ENCODE peak calls at places on chromosomes 7 and 10, in ten cellular contexts. T is OCI-LY7; K is nephron progenitor cell; C is tibial nerve; N is MCF 10A; L is posterior cingulate gyrus; S is kidney tubule cell; G is heart right ventricle; Q is GM19239; Z is stimulated activated CD4-positive, alpha-beta T cell treated with anti-CD3 and anti-CD28 coated beads, Interleukin-2, amount 100 ng/mL, for 48 hours. M is an unnamed sample.

GRCh38 chr10:132129431-132129830 is 57.3 kb upstream of the DPYSL4 start:
- DNase-seq in Q (no peak), C (no peak), K (no peak), L (no peak), G (no peak), N (no peak), Z (no peak), T (no peak), S (no peak), M (no peak)

GRCh38 chr10:7312179-7312857 is 98.5 kb downstream of the SFMBT2 start:
- DNase-seq in Z (no peak), S (no peak), G (no peak), L (no peak), N (no peak), T (no peak), Q (no peak), C (no peak), K (no peak), M (no peak)

GRCh38 chr7:130904031-130904757 is 170.2 kb upstream of the KLF14 start:
- DNase-seq in K (no peak), N (peak; percentile 96), Z (no peak), Q (no peak), C (no peak), G (no peak), L (no peak), S (peak; percentile 99), T (no peak), M (no peak)

GRCh38 chr10:59098387-59098786 is 78.1 kb upstream of the PHYHIPL start:
- DNase-seq in L (no peak), G (no peak), C (no peak), Z (no peak), K (no peak), S (peak; percentile 18), N (peak; percentile 29), Q (no peak), T (no peak), M (no peak)

GRCh38 chr7:100863406-100863950 is 3.7 kb upstream of the TRIP6 start:
- DNase-seq in G (no peak), N (no peak), Q (no peak), T (no peak), Z (no peak), S (no peak), K (no peak), C (no peak), L (no peak), M (no peak)

GRCh38 chr10:60977161-60978128 is 33.5 kb upstream of the RHOBTB1 start:
- DNase-seq in T (no peak), Q (no peak), S (peak; percentile 76), N (no peak), Z (no peak), G (no peak), L (no peak), C (no peak), K (no peak), M (no peak)

GRCh38 chr7:81769891-81770818 is at the start of gene HGF:
- DNase-seq in N (no peak), K (peak; percentile 14), T (no peak), C (peak; percentile 27), G (peak; percentile 39), L (peak; percentile 34), Z (no peak), S (no peak), Q (no peak), M (no peak)

GRCh38 chr7:91164531-91164930 is 99.7 kb upstream of the FZD1 start:
- DNase-seq in Z (no peak), K (no peak), S (no peak), N (no peak), Q (no peak), C (no peak), T (no peak), G (no peak), L (no peak), M (no peak)

GRCh38 chr10:102384053-102384452 is 11.5 kb upstream of the NFKB2 start:
- DNase-seq in K (no peak), Z (no peak), S (no peak), Q (no peak), C (no peak), T (no peak), G (no peak), N (no peak), L (no peak), M (no peak)

GRCh38 chr10:6729967-6730366 is 149.9 kb upstream of the PRKCQ start:
- DNase-seq in L (no peak), T (no peak), Q (no peak), G (no peak), Z (no peak), N (no peak), K (no peak), S (peak; percentile 26), C (no peak), M (no peak)

GRCh38 chr7:93948873-93949272 is 27.3 kb downstream of the GNG11 start:
- DNase-seq in G (no peak), S (no peak), K (no peak), C (no peak), L (no peak), T (no peak), N (no peak), Q (no peak), Z (no peak), M (no peak)

GRCh38 chr7:48035967-48036478 is 680 bp downstream of the C7orf57 start:
- DNase-seq in Z (no peak), L (no peak), N (no peak), T (no peak), C (no peak), K (peak; percentile 58), S (peak; percentile 30), G (peak; percentile 52), Q (no peak), M (no peak)

GRCh38 chr7:150866932-150867564 is 14.7 kb downstream of the AOC1 start:
- DNase-seq in Z (no peak), K (no peak), T (no peak), L (no peak), S (no peak), N (no peak), G (no peak), Q (no peak), C (no peak), M (no peak)

M was measured in activated T-helper 1 cell treated with anti-CD3 and anti-CD28 coated beads, Interleukin-2, amount 50 U/mL, for 16 hours.